ENCODE peak calls at places on chromosome 4, in four cellular contexts. K, C, R and V are unnamed samples.

GRCh38 chr4:184453402-184454160 is 20.8 kb downstream of the IRF2 start:
- DNase-seq in K (no peak), C (peak), R (no peak), V (peak)

GRCh38 chr4:159021597-159022385 is 81.1 kb upstream of the RAPGEF2 start:
- DNase-seq in K (no peak), C (no peak), R (no peak), V (no peak)

GRCh38 chr4:8575457-8575856 is 4.7 kb upstream of the GPR78 start:
- DNase-seq in K (no peak), C (no peak), R (no peak), V (no peak)

GRCh38 chr4:173765731-173766130 is 235.7 kb upstream of the HAND2 start:
- DNase-seq in K (no peak), C (no peak), R (no peak), V (no peak)

GRCh38 chr4:1241936-1242505 is 6.9 kb downstream of the CTBP1 start:
- DNase-seq in K (peak), C (no peak), R (no peak), V (no peak)

GRCh38 chr4:8428288-8429097 is 12.0 kb downstream of the ACOX3 start:
- DNase-seq in K (peak), C (peak), R (peak), V (peak)

GRCh38 chr4:156763511-156763910 is 208.1 kb downstream of the PDGFC start:
- DNase-seq in K (no peak), C (peak), R (no peak), V (peak)

GRCh38 chr4:73904491-73904890 is 35.3 kb downstream of the CXCL1 start:
- DNase-seq in K (peak), C (no peak), R (no peak), V (no peak)

GRCh38 chr4:30719363-30720020 is 677 bp upstream of the PCDH7 start:
- DNase-seq in K (no peak), C (peak), R (no peak), V (peak)

GRCh38 chr4:11605597-11605996 is 176.9 kb upstream of the HS3ST1 start:
- DNase-seq in K (no peak), C (peak), R (no peak), V (no peak)

GRCh38 chr4:70863099-70863790 is 23.6 kb upstream of the GRSF1 start:
- DNase-seq in K (no peak), C (no peak), R (peak), V (no peak)

GRCh38 chr4:168811793-168812651 is 198.0 kb downstream of the CBR4 start:
- DNase-seq in K (no peak), C (peak), R (no peak), V (no peak)

GRCh38 chr4:100022792-100023222 is 72.7 kb upstream of the H2AZ1 start:
- DNase-seq in K (no peak), C (no peak), R (no peak), V (no peak)

GRCh38 chr4:60326735-60327134 is 873.4 kb upstream of the ADGRL3 start:
- DNase-seq in K (no peak), C (no peak), R (no peak), V (no peak)

GRCh38 chr4:143667461-143667860 is 33.0 kb downstream of the FREM3 start:
- DNase-seq in K (no peak), C (peak), R (no peak), V (no peak)

GRCh38 chr4:168486961-168487820 is 6.9 kb upstream of the DDX60L start:
- DNase-seq in K (no peak), C (peak), R (no peak), V (no peak)

GRCh38 chr4:146072381-146072780 is 103.1 kb upstream of the LSM6 start:
- DNase-seq in K (no peak), C (no peak), R (no peak), V (no peak)

GRCh38 chr4:48557478-48557877 is 67.4 kb downstream of the ZAR1 start:
- DNase-seq in K (peak), C (no peak), R (no peak), V (no peak)

GRCh38 chr4:145196747-145197146 is 16.4 kb upstream of the OTUD4 start:
- DNase-seq in K (no peak), C (no peak), R (no peak), V (no peak)

GRCh38 chr4:11724731-11725130 is 296.0 kb upstream of the HS3ST1 start:
- DNase-seq in K (no peak), C (peak), R (no peak), V (no peak)

GRCh38 chr4:121454251-121454979 is 73.6 kb upstream of the QRFPR start:
- DNase-seq in K (no peak), C (no peak), R (no peak), V (no peak)

GRCh38 chr4:46404961-46405360 is 15.0 kb upstream of the GABRA2 start:
- DNase-seq in K (no peak), C (peak), R (no peak), V (no peak)

GRCh38 chr4:89114100-89114499 is 2.8 kb downstream of the TIGD2 start:
- DNase-seq in K (no peak), C (no peak), R (peak), V (no peak)

GRCh38 chr4:119550857-119551532 is 77.6 kb downstream of the PDE5A start:
- DNase-seq in K (no peak), C (peak), R (no peak), V (peak)

GRCh38 chr4:86891785-86892638 is at the start of gene C4orf36:
- DNase-seq in K (peak), C (peak), R (no peak), V (peak)
- TF ChIP-seq BHLHE40 in K (no peak), C (no peak), R (no peak), V (no peak)

GRCh38 chr4:182770259-182770968 is 146.8 kb downstream of the DCTD start:
- DNase-seq in K (no peak), C (no peak), R (no peak), V (no peak)

GRCh38 chr4:182766851-182767250 is 150.3 kb downstream of the DCTD start:
- DNase-seq in K (no peak), C (no peak), R (no peak), V (no peak)

GRCh38 chr4:182770969-182771330 is 146.2 kb downstream of the DCTD start:
- DNase-seq in K (no peak), C (peak), R (no peak), V (no peak)

GRCh38 chr4:182764642-182765041 is 152.5 kb downstream of the DCTD start:
- DNase-seq in K (no peak), C (no peak), R (no peak), V (no peak)

GRCh38 chr4:182768821-182769220 is 148.4 kb downstream of the DCTD start:
- DNase-seq in K (no peak), C (peak), R (no peak), V (no peak)
- TF ChIP-seq BHLHE40 in K (no peak), C (no peak), R (no peak), V (no peak)

GRCh38 chr4:123418486-123418931 is 21.9 kb downstream of the SPRY1 start:
- DNase-seq in K (no peak), C (peak), R (no peak), V (no peak)
- TF ChIP-seq BHLHE40 in K (no peak), C (no peak), R (no peak), V (no peak)

GRCh38 chr4:53014368-53014767 is 152.3 kb downstream of the RASL11B start:
- DNase-seq in K (no peak), C (no peak), R (no peak), V (no peak)
- TF ChIP-seq BHLHE40 in K (no peak), C (no peak), R (no peak), V (no peak)

DNA sequence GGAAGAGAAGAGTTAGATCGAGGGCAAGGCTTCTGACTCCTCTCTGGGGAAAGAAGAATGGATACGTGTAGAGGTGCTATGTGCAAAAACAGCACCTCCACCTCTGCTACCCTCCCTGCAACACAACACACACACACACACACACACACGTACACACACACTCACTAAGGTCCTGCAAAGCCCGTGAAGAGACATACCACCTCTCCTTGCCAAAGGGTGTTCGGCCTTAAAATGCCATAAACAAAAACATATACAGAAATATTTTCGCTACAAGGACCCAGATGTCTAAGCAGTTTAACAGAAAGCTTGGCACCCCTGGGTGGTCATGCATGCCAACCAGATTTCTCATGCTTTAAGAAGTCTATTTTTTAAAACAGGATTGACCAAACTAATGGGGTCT is 1.5 kb downstream of the TIFA start:
- DNase-seq in K (peak), C (peak), R (no peak), V (no peak)
- TF ChIP-seq BHLHE40 in K (no peak), C (no peak), R (no peak), V (no peak)